ENCODE peak calls at places on chromosome 22, in eight cellular contexts. E, X, R, B, D, W, H and U are unnamed samples.

GRCh38 chr22:24335529-24335928 is 64.9 kb downstream of the SPECC1L start:
- DNase-seq in W (no peak), E (no peak), X (no peak), R (no peak), D (no peak), B (no peak), H (no peak), U (no peak)

GRCh38 chr22:49406879-49407587 is 420.6 kb downstream of the BRD1 start:
- DNase-seq in E (no peak), W (peak; percentile 27), R (peak; percentile 28), B (no peak), H (no peak), X (no peak), D (no peak), U (peak; percentile 46)

GRCh38 chr22:35059632-35060031 is 6.3 kb upstream of the ISX start:
- DNase-seq in B (no peak), E (no peak), D (no peak), W (no peak), R (no peak), X (no peak), H (no peak), U (no peak)

GRCh38 chr22:38984224-38984623 is 2.1 kb downstream of the APOBEC3B start:
- DNase-seq in R (no peak), E (no peak), H (no peak), X (no peak), W (no peak), D (no peak), B (no peak), U (no peak)

GRCh38 chr22:17842386-17842785 is 68.1 kb upstream of the BID start:
- DNase-seq in X (no peak), W (no peak), D (no peak), E (no peak), H (no peak), R (no peak), B (no peak), U (no peak)

GRCh38 chr22:37014835-37015586 is 4.2 kb downstream of the TST start:
- DNase-seq in H (no peak), D (no peak), W (no peak), B (no peak), X (no peak), E (no peak), R (no peak), U (no peak)

GRCh38 chr22:46858181-46858771 is 95.8 kb downstream of the TBC1D22A start:
- DNase-seq in B (no peak), W (no peak), R (no peak), E (no peak), X (no peak), H (no peak), D (no peak), U (no peak)

GRCh38 chr22:29393019-29393608 is 4.7 kb upstream of the AP1B1 start:
- DNase-seq in B (no peak), D (no peak), H (no peak), E (no peak), X (no peak), W (no peak), R (no peak), U (no peak)

GRCh38 chr22:33476716-33477115 is 418.5 kb upstream of the SYN3 start:
- DNase-seq in B (no peak), E (peak; percentile 14), R (no peak), W (no peak), H (no peak), X (no peak), D (no peak), U (no peak)

GRCh38 chr22:18156878-18157713 is 7.1 kb downstream of the USP18 start:
- DNase-seq in E (peak; percentile 62), R (peak; percentile 85), H (peak; percentile 96), D (peak; percentile 96), X (peak; percentile 46), B (peak; percentile 30), W (peak; percentile 80), U (no peak)

GRCh38 chr22:44025171-44026065 is 1.3 kb downstream of the PARVB start:
- DNase-seq in D (no peak), X (no peak), W (peak; percentile 67), B (no peak), R (no peak), H (no peak), E (no peak), U (no peak)

GRCh38 chr22:35076648-35077047 is 10.7 kb downstream of the ISX start:
- DNase-seq in B (no peak), W (no peak), E (no peak), X (no peak), D (no peak), H (no peak), R (no peak), U (no peak)

GRCh38 chr22:19927696-19928095 is 13.9 kb upstream of the COMT start:
- DNase-seq in X (no peak), H (no peak), R (no peak), B (no peak), E (no peak), W (no peak), D (no peak), U (no peak)

GRCh38 chr22:48037618-48038017 is 1275.2 kb downstream of the TBC1D22A start:
- DNase-seq in H (no peak), R (no peak), X (no peak), D (no peak), B (no peak), E (no peak), W (no peak), U (no peak)

GRCh38 chr22:41524809-41525449 is 19.3 kb downstream of the POLR3H start:
- DNase-seq in B (no peak), X (no peak), E (no peak), W (no peak), D (no peak), R (no peak), H (peak; percentile 34), U (peak; percentile 77)

GRCh38 chr22:26610072-26610958 is 7.5 kb downstream of the CRYBB1 start:
- DNase-seq in W (no peak), R (no peak), D (peak; percentile 88), X (no peak), H (peak; percentile 92), B (no peak), E (peak; percentile 82), U (no peak)

GRCh38 chr22:40966683-40967082 is 15.5 kb downstream of the RBX1 start:
- DNase-seq in D (no peak), R (no peak), W (peak; percentile 12), H (no peak), E (no peak), B (no peak), X (no peak), U (no peak)

GRCh38 chr22:44729391-44730012 is 22.9 kb upstream of the ARHGAP8 start:
- DNase-seq in R (no peak), W (peak; percentile 82), E (no peak), D (peak; percentile 74), X (no peak), H (no peak), B (no peak), U (no peak)

GRCh38 chr22:25048659-25049657 is 96.4 kb downstream of the KIAA1671 start:
- DNase-seq in B (peak; percentile 45), H (peak; percentile 50), R (peak; percentile 73), E (peak; percentile 62), D (peak; percentile 69), X (peak; percentile 36), W (peak; percentile 82), U (no peak)

GRCh38 chr22:22877523-22878210 is 9.9 kb upstream of the IGLL5 start:
- DNase-seq in R (peak; percentile 85), H (peak; percentile 61), D (peak; percentile 70), B (peak; percentile 6), W (peak; percentile 85), E (peak; percentile 59), X (no peak), U (no peak)

GRCh38 chr22:19577422-19577966 is 53.3 kb upstream of the CLDN5 start:
- DNase-seq in D (no peak), R (no peak), B (no peak), W (no peak), H (no peak), E (no peak), X (no peak), U (no peak)

GRCh38 chr22:45441158-45441557 is 27.7 kb downstream of the RIBC2 start:
- DNase-seq in D (peak; percentile 71), B (no peak), H (peak; percentile 64), W (peak; percentile 79), E (peak; percentile 45), R (no peak), X (no peak), U (no peak)

GRCh38 chr22:46195487-46196165 is 45.3 kb downstream of the PPARA start:
- DNase-seq in X (no peak), R (no peak), E (no peak), D (no peak), W (no peak), H (no peak), B (no peak), U (no peak)